ENCODE peak calls at places on chromosomes 1 and 21, in ten cellular contexts. G is spleen, C is GM23338, S is esophagus muscularis mucosa, F is vagina, P is sigmoid colon, A is stomach, M is upper lobe of left lung, X is HepG2, U is K562. Q is an unnamed sample.

GRCh38 chr1:233197940-233198339 is 97.6 kb downstream of the PCNX2 start:
- DNase-seq in G (no peak), C (no peak), S (no peak), F (no peak), P (no peak), A (no peak), M (no peak), X (no peak), U (no peak), Q (no peak)

GRCh38 chr1:151972533-151973270 is 21.0 kb downstream of the S100A10 start:
- DNase-seq in G (no peak), C (peak; percentile 80), S (no peak), F (no peak), P (peak; percentile 70), A (peak; percentile 66), M (no peak), X (no peak), U (peak; percentile 72), Q (no peak)

GRCh38 chr1:159266832-159267231 is 35.3 kb upstream of the FCER1A start:
- DNase-seq in G (no peak), C (no peak), S (no peak), F (no peak), P (no peak), A (no peak), M (no peak), X (no peak), U (peak; percentile 17), Q (no peak)

GRCh38 chr1:247576514-247576913 is 11.6 kb upstream of the OR2G2 start:
- DNase-seq in G (no peak), C (peak; percentile 46), S (no peak), F (no peak), P (no peak), A (no peak), M (no peak), X (peak; percentile 12), U (no peak), Q (no peak)

GRCh38 chr1:159444507-159444906 is 5.0 kb downstream of the OR10J1 start:
- DNase-seq in G (no peak), C (no peak), S (no peak), F (no peak), P (no peak), A (no peak), M (no peak), X (no peak), U (no peak), Q (no peak)

GRCh38 chr1:47409311-47410085 is 6.6 kb upstream of the FOXE3 start:
- DNase-seq in G (no peak), C (no peak), S (no peak), F (no peak), P (no peak), A (no peak), M (no peak), X (no peak), U (no peak), Q (peak; percentile 36)

GRCh38 chr1:233255145-233255544 is 40.4 kb downstream of the PCNX2 start:
- DNase-seq in G (no peak), C (no peak), S (no peak), F (no peak), P (no peak), A (no peak), M (no peak), X (no peak), U (no peak), Q (no peak)

GRCh38 chr1:180539103-180539502 is 19.7 kb upstream of the OVAAL start:
- DNase-seq in G (no peak), C (no peak), S (no peak), F (peak; percentile 47), P (no peak), A (no peak), M (no peak), X (no peak), U (no peak), Q (no peak)

GRCh38 chr1:204920511-204920910 is 49.8 kb downstream of the NFASC start:
- DNase-seq in G (no peak), C (peak; percentile 57), S (no peak), F (no peak), P (peak; percentile 25), A (no peak), M (no peak), X (no peak), U (no peak), Q (no peak)

GRCh38 chr1:205536759-205537361 is 32.4 kb downstream of the CDK18 start:
- DNase-seq in G (no peak), C (no peak), S (no peak), F (peak; percentile 83), P (peak; percentile 62), A (peak; percentile 85), M (peak; percentile 40), X (no peak), U (no peak), Q (no peak)

GRCh38 chr1:211574705-211575104 is 4.3 kb downstream of the SLC30A1 start:
- DNase-seq in G (no peak), C (no peak), S (no peak), F (no peak), P (no peak), A (no peak), M (no peak), X (no peak), U (no peak), Q (no peak)

GRCh38 chr1:116322752-116323405 is 50.2 kb upstream of the ATP1A1 start:
- DNase-seq in G (no peak), C (no peak), S (no peak), F (no peak), P (no peak), A (no peak), M (no peak), X (no peak), U (no peak), Q (no peak)

GRCh38 chr21:46160563-46161179 is 5.3 kb upstream of the FTCD start:
- DNase-seq in G (no peak), C (no peak), S (no peak), F (no peak), P (peak; percentile 56), A (peak; percentile 21), M (peak; percentile 74), X (no peak), U (no peak), Q (no peak)

GRCh38 chr1:160884579-160884978 is 401 bp downstream of the ITLN1 start:
- DNase-seq in G (no peak), C (peak; percentile 68), S (peak; percentile 91), F (no peak), P (no peak), A (no peak), M (no peak), X (peak; percentile 15), U (peak; percentile 27), Q (no peak)

GRCh38 chr1:247964933-247965332 is at the start of gene OR2AK2:
- DNase-seq in G (no peak), C (no peak), S (no peak), F (no peak), P (no peak), A (no peak), M (no peak), X (no peak), U (no peak), Q (no peak)

GRCh38 chr1:183310753-183311465 is 107.3 kb downstream of the NMNAT2 start:
- DNase-seq in G (no peak), C (no peak), S (no peak), F (no peak), P (no peak), A (no peak), M (no peak), X (no peak), U (no peak), Q (no peak)

GRCh38 chr1:97792655-97793054 is 128.2 kb downstream of the DPYD start:
- DNase-seq in G (no peak), C (no peak), S (no peak), F (no peak), P (no peak), A (no peak), M (no peak), X (no peak), U (no peak), Q (no peak)

GRCh38 chr1:97796716-97797115 is 124.1 kb downstream of the DPYD start:
- DNase-seq in G (no peak), C (no peak), S (no peak), F (no peak), P (no peak), A (no peak), M (no peak), X (no peak), U (no peak), Q (no peak)

GRCh38 chr1:97797403-97798183 is 123.2 kb downstream of the DPYD start:
- DNase-seq in G (no peak), C (no peak), S (no peak), F (no peak), P (no peak), A (no peak), M (no peak), X (no peak), U (no peak), Q (no peak)
- TF ChIP-seq POLR2AphosphoS5 in G (no peak), C (no peak), S (no peak), F (peak; percentile 67), P (peak; percentile 26), A (no peak), M (no peak), X (no peak), U (no peak), Q (no peak)

GRCh38 chr1:19010995-19011696 is 54.7 kb upstream of the IFFO2 start:
- DNase-seq in G (no peak), C (no peak), S (peak; percentile 94), F (peak; percentile 96), P (peak; percentile 91), A (peak; percentile 87), M (peak; percentile 88), X (peak; percentile 95), U (no peak), Q (peak; percentile 94)
- TF ChIP-seq POLR2AphosphoS5 in G (no peak), C (no peak), S (peak; percentile 80), F (peak; percentile 92), P (peak; percentile 21), A (peak; percentile 55), M (peak; percentile 43), X (no peak), U (no peak), Q (peak; percentile 71)

GRCh38 chr21:32494946-32495703 is 82.6 kb downstream of the EVA1C start:
- DNase-seq in G (no peak), C (peak; percentile 32), S (no peak), F (no peak), P (peak; percentile 20), A (no peak), M (no peak), X (no peak), U (peak; percentile 30), Q (no peak)
- TF ChIP-seq POLR2AphosphoS5 in G (no peak), C (no peak), S (no peak), F (no peak), P (no peak), A (no peak), M (no peak), X (no peak), U (no peak), Q (no peak)

DNA sequence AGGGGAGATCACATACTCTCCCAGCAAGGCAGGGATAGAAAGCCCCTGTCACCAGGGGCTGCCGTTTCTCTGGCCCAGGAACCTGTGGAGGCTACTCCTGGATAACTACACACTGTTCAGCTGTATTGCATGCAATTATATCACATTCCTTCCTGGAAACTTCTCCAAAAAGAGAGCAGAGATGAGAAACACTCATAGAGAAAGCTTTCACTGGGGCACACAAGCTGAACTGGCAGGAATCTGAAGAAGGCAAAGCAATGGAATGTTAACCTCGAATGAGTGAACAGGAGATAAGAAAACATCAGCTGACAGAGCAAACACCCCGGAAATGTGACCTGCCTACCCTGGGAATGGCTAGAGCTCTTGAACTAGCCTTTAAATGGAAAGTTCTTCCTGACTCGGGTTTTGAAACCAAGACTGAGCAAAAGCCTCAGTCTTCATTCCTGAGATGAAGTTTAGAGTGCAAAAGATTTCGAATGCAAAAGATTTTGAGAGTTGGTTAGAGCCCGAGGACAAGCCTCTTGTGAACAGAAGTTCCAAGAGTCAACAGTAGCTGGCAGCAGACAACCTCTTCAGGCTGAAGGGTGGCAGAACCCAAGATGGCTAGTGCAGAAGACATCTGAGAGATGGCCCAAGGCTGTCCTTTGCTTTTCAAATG is 32.3 kb downstream of the CCN1 start:
- DNase-seq in G (no peak), C (peak; percentile 52), S (no peak), F (no peak), P (no peak), A (no peak), M (no peak), X (peak; percentile 85), U (peak; percentile 42), Q (no peak)
- TF ChIP-seq POLR2AphosphoS5 in G (no peak), C (no peak), S (no peak), F (no peak), P (no peak), A (no peak), M (peak; percentile 41), X (no peak), U (no peak), Q (no peak)

Q was measured in breast epithelium.